ENCODE peak calls at places on chromosomes 5 and 9, in six cellular contexts. L is A549, T is tibial nerve, H is hepatocyte, U is mammary epithelial cell, S is left lung. I is an unnamed sample. For H3K4me1, the result is how much of the 10 kb centered on the place peaks cover.

GRCh38 chr5:96288166-96288844 is 144.7 kb downstream of the PCSK1 start:
- DNase-seq in L (no peak), T (no peak), H (no peak), U (no peak), S (no peak), I (no peak)

GRCh38 chr5:150014456-150014855 is 13.9 kb downstream of the HMGXB3 start:
- DNase-seq in L (no peak), T (no peak), H (no peak), U (no peak), S (no peak), I (no peak)

GRCh38 chr5:177447066-177447610 is 524 bp downstream of the PRR7 start:
- DNase-seq in L (peak), T (no peak), H (peak), U (peak), S (peak), I (peak)

GRCh38 chr9:5493597-5494511 is 16.5 kb upstream of the PDCD1LG2 start:
- DNase-seq in L (no peak), T (peak), H (no peak), U (peak), S (no peak), I (peak)

GRCh38 chr5:131634666-131634995 is 398 bp downstream of the RAPGEF6 start:
- DNase-seq in L (peak), T (peak), H (peak), U (peak), S (peak), I (peak)

GRCh38 chr5:163503106-163504090 is 2.0 kb upstream of the MAT2B start:
- DNase-seq in L (peak), T (peak), H (peak), U (peak), S (peak), I (peak)

GRCh38 chr5:1005362-1005851 is 3.2 kb upstream of the NKD2 start:
- DNase-seq in L (no peak), T (no peak), H (no peak), U (no peak), S (peak), I (no peak)

GRCh38 chr9:122941560-122942234 is 877 bp downstream of the RABGAP1 start:
- DNase-seq in L (peak), T (no peak), H (peak), U (peak), S (no peak), I (no peak)

GRCh38 chr5:13814293-13814692 is 130.2 kb downstream of the DNAH5 start:
- DNase-seq in L (no peak), T (no peak), H (no peak), U (peak), S (no peak), I (no peak)

GRCh38 chr5:132202711-132203463 is 24.8 kb downstream of the P4HA2 start:
- DNase-seq in L (no peak), T (no peak), H (no peak), U (no peak), S (no peak), I (no peak)

GRCh38 chr5:166823360-166823759 is 1468.1 kb upstream of the WWC1 start:
- DNase-seq in L (no peak), T (no peak), H (peak), U (no peak), S (no peak), I (no peak)

DNA sequence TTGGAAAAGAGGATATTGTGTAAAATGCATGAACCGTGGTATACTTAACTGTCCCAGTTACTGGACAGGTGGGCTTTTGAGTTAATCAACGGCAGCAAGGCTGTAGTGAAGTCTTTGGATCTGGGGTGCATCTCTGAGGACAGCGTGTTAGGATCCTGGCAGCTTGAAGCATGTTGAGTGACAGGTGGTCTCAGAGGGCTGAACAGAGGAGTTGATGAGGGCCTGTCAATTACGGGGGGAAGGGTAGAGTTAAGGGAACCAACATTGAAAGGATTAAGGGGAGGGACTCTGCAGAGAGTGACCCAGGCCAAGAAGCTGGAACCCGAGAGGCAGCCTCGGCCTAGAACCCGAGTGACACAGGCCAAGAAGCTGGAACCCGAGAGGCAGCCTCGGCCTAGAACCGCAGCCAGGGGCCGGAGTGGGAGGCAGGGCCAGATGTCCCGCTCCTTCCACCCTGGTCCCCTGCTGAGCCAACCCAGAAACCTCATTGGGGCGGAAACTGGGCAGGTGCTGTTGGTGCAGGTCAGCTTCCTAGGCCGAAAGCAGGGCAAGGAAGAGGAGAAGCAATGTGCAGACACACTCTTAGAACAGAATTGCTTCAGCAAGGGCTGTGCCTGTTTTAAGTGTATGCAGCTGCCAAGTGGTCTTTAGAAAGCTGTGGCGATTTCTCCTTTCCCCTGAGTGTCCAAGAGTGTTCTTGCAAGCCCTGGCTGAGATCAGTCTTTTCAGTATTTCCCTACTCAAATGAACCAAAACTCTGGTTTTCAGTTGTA is 62.0 kb downstream of the ANKRD33B start:
- DNase-seq in L (no peak), T (no peak), H (no peak), U (no peak), S (no peak), I (no peak)
- H3K27ac ChIP-seq in L (no peak), T (peak), H (no peak), U (no peak), S (peak), I (no peak)

DNA sequence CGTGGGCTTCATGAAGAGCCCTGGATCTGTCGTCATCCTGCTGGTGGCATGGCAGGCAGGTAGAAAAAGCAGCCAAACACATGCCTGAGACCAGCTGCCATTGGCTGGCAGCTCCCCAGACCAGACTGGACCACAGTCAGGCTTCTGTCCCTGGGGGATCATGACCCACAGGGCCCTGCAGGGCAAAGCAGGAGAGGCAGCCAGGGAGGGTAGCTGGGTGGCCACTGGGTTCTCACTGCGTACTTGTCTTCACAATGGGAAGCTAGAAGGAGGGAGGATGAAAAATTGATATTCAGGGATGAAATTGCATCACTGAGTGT is 67.8 kb upstream of the GARNL3 start:
- DNase-seq in L (no peak), T (no peak), H (no peak), U (no peak), S (no peak), I (no peak)
- H3K4me3 ChIP-seq in L (no peak), T (no peak), H (no peak), U (no peak), S (no peak), I (no peak)

DNA sequence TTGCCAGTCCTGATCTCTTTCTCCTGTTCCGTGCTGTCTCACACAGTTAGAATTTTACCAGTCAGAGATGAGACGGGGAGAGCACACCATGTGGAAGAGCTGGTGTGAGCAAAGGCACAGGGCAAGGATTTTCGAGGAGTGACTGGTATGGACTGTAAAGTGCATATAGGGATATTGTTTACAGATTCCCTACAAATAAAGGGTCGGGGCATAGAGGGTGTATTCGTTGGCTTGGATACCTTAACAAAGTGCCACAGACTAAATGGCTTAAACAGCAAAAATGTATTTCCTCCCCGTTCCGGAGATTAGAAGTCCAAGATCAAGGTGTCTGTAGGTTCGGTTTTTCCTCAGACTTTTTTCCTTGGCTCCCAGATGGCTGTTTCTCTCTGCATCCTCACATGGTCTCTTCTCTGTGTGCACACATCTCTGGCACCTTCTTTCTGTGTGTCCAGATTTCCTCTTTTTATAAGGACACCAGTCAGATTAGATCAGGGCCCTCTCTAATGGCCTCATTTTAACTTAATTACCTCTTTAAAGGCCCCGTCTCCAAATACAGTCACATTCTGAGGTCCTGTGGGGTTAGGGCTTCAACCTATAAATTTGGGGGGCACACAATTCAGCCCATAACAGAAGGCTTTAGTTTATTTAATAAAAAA is 23.4 kb downstream of the CYFIP2 start:
- DNase-seq in L (no peak), T (no peak), H (no peak), U (no peak), S (no peak), I (no peak)
- H3K4me1 ChIP-seq in L (under half), T (under half), H (under half), U (under half), S (under half), I (under half)

GRCh38 chr5:32961066-32961429 is 249.9 kb downstream of the NPR3 start:
- DNase-seq in L (no peak), T (no peak), H (no peak), U (peak), S (no peak), I (no peak)

GRCh38 chr5:32960340-32961065 is 249.4 kb downstream of the NPR3 start:
- DNase-seq in L (no peak), T (no peak), H (no peak), U (peak), S (no peak), I (no peak)

DNA sequence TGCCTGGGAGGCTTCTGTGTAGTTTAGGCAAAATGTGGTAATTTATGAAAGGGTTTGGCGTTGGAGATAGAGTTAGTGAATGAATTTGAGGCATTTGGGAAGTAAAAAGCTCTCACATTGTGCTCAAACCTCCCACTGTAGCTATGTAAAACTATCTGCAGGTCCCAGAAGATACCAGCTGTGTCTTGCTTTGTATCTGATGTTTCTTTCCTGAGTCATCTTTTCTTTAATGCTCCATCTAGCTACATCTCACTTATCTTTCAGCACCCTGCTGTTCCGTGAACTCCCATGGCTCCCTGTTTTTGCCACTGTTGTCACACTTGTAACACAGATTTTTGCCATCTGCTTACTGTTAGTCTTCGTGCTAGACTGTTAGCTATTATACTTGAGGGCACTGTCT is 253.1 kb downstream of the NPR3 start:
- DNase-seq in L (no peak), T (no peak), H (no peak), U (peak), S (no peak), I (no peak)
- H3K27ac ChIP-seq in L (no peak), T (no peak), H (no peak), U (no peak), S (no peak), I (no peak)

GRCh38 chr5:73499756-73500155 is 1.5 kb downstream of the BTF3 start:
- DNase-seq in L (no peak), T (no peak), H (no peak), U (no peak), S (no peak), I (no peak)
- H3K4me3 ChIP-seq in L (peak), T (no peak), H (peak), U (peak), S (peak), I (peak)

GRCh38 chr9:92299116-92299515 is 5.6 kb upstream of the IARS1 start:
- DNase-seq in L (no peak), T (no peak), H (no peak), U (no peak), S (no peak), I (no peak)
- H3K4me1 ChIP-seq in L (under half), T (under half), H (under half), U (under half), S (under half), I (under half)

GRCh38 chr9:129283290-129283691 is 105.2 kb upstream of the IER5L start:
- DNase-seq in L (no peak), T (no peak), H (no peak), U (no peak), S (no peak), I (no peak)
- H3K27ac ChIP-seq in L (no peak), T (peak), H (no peak), U (no peak), S (peak), I (no peak)

GRCh38 chr9:124263800-124264426 is 6.2 kb downstream of the NEK6 start:
- DNase-seq in L (no peak), T (no peak), H (peak), U (no peak), S (no peak), I (peak)
- H3K4me3 ChIP-seq in L (no peak), T (no peak), H (no peak), U (no peak), S (no peak), I (peak)

DNA sequence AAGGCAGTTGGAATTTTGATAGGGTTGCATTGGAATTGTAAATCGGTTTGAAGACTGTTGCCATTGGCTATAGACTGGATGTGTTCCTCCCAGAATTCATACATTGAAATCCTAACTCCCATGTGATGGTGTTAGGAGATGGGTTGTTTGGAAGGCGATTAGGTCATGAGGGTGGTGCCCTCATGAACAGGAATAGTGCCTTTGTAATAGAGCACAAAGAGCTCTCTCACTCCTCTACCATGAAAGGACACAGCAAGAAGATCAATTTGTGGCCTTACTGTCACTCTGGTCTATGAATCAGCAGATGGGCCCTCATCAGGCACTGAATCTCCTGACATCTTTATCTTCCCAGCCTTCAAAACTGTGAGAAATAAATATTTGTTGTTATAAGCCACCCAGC is 133.2 kb downstream of the PARP8 start:
- DNase-seq in L (no peak), T (no peak), H (no peak), U (no peak), S (no peak), I (no peak)
- H3K4me1 ChIP-seq in L (under half), T (under half), H (under half), U (under half), S (under half), I (under half)

I was measured in SJCRH30.